ENCODE peak calls at places on chromosomes 7 and 10, in nine cellular contexts. B is astrocyte; R is CD4-positive, alpha-beta T cell; H is A549; F is tibial artery; T is left lung; V is mammary epithelial cell; A is ovary; O is psoas muscle. W is an unnamed sample.

GRCh38 chr7:66043681-66044497 is 31.7 kb upstream of the ASL start:
- DNase-seq in H (no peak), R (peak; percentile 6), F (peak; percentile 25), B (peak; percentile 20), A (peak; percentile 31), V (no peak), O (peak; percentile 83), T (peak; percentile 92), W (no peak)

GRCh38 chr7:98280791-98281756 is at the start of gene BRI3:
- DNase-seq in H (peak; percentile 90), F (peak; percentile 86), A (peak; percentile 92), B (peak; percentile 59), O (peak; percentile 95), R (peak; percentile 97), T (peak; percentile 96), V (peak; percentile 78), W (peak; percentile 84)

GRCh38 chr10:35433851-35434426 is 97.6 kb downstream of the CCNY start:
- DNase-seq in O (no peak), B (peak; percentile 96), A (no peak), R (no peak), T (no peak), V (peak; percentile 75), H (no peak), F (no peak), W (no peak)

GRCh38 chr7:44063894-44064651 is 1.3 kb downstream of the PGAM2 start:
- DNase-seq in V (no peak), F (peak; percentile 19), B (no peak), O (peak; percentile 66), R (no peak), T (peak; percentile 57), H (no peak), A (no peak), W (peak; percentile 21)

GRCh38 chr7:129271500-129272355 is 46.9 kb downstream of the AHCYL2 start:
- DNase-seq in V (peak; percentile 54), R (peak; percentile 42), T (no peak), H (peak; percentile 71), A (no peak), B (peak; percentile 10), O (no peak), F (peak; percentile 29), W (no peak)

GRCh38 chr7:155580367-155580766 is 34.0 kb upstream of the CNPY1 start:
- DNase-seq in R (no peak), H (no peak), B (no peak), O (no peak), F (no peak), A (no peak), V (peak; percentile 59), T (no peak), W (no peak)

GRCh38 chr7:36650766-36651310 is 73.5 kb downstream of the AOAH start:
- DNase-seq in V (no peak), O (no peak), F (no peak), A (no peak), T (no peak), B (no peak), H (no peak), R (no peak), W (no peak)

GRCh38 chr7:4144171-4144701 is 537.9 kb upstream of the FOXK1 start:
- DNase-seq in H (no peak), V (no peak), O (no peak), R (no peak), B (no peak), A (no peak), T (no peak), F (no peak), W (no peak)

GRCh38 chr7:138902156-138902555 is 79.0 kb downstream of the KIAA1549 start:
- DNase-seq in B (no peak), T (no peak), R (no peak), H (no peak), V (no peak), F (no peak), A (no peak), O (no peak), W (no peak)

GRCh38 chr10:71255817-71256660 is 43.7 kb downstream of the UNC5B start:
- DNase-seq in R (no peak), O (peak; percentile 73), B (peak; percentile 91), V (peak; percentile 64), F (peak; percentile 57), H (no peak), A (peak; percentile 47), T (no peak), W (no peak)

GRCh38 chr10:84310470-84310869 is 17.9 kb upstream of the CCSER2 start:
- DNase-seq in O (no peak), H (peak; percentile 33), R (no peak), F (no peak), V (no peak), A (no peak), B (peak; percentile 72), T (no peak), W (no peak)

GRCh38 chr7:70693300-70693689 is 438.6 kb upstream of the GALNT17 start:
- DNase-seq in A (peak; percentile 41), T (no peak), F (peak; percentile 37), V (no peak), O (no peak), H (peak; percentile 11), R (no peak), B (peak; percentile 64), W (no peak)

GRCh38 chr10:130427216-130427722 is 291.1 kb downstream of the GLRX3 start:
- DNase-seq in R (no peak), V (no peak), H (no peak), T (no peak), B (no peak), A (no peak), O (no peak), F (no peak), W (no peak)

GRCh38 chr10:11011966-11012365 is 5.7 kb upstream of the CELF2 start:
- DNase-seq in A (no peak), V (no peak), H (no peak), F (no peak), B (no peak), T (no peak), R (no peak), O (no peak), W (no peak)

GRCh38 chr10:74669210-74669609 is 157.2 kb upstream of the KAT6B start:
- DNase-seq in B (no peak), V (no peak), O (no peak), A (no peak), F (no peak), H (no peak), T (no peak), R (no peak), W (no peak)

GRCh38 chr10:95430231-95430951 is 130.8 kb downstream of the SORBS1 start:
- DNase-seq in A (peak; percentile 64), O (no peak), B (no peak), F (no peak), H (peak; percentile 58), T (no peak), R (peak; percentile 16), V (peak; percentile 62), W (no peak)

GRCh38 chr10:110433740-110434139 is 64.0 kb upstream of the DUSP5 start:
- DNase-seq in F (no peak), V (no peak), T (no peak), H (no peak), B (no peak), A (no peak), O (peak; percentile 47), R (no peak), W (no peak)

GRCh38 chr10:5888843-5889623 is 660 bp downstream of the ANKRD16 start:
- DNase-seq in T (peak; percentile 87), F (no peak), V (peak; percentile 32), H (peak; percentile 32), B (peak; percentile 21), R (peak; percentile 25), A (peak; percentile 31), O (peak; percentile 59), W (peak; percentile 21)

GRCh38 chr7:9600974-9601373 is 1167.6 kb downstream of the NXPH1 start:
- DNase-seq in R (no peak), O (no peak), T (no peak), F (no peak), A (no peak), V (no peak), B (no peak), H (peak; percentile 2), W (no peak)

GRCh38 chr10:102398172-102399020 is 2.9 kb downstream of the NFKB2 start:
- DNase-seq in H (no peak), O (no peak), F (no peak), R (no peak), V (no peak), A (no peak), B (no peak), T (no peak), W (no peak)

GRCh38 chr10:112631501-112632410 is 184.7 kb downstream of the VTI1A start:
- DNase-seq in A (no peak), V (peak; percentile 90), T (no peak), B (no peak), F (no peak), O (no peak), R (no peak), H (no peak), W (no peak)

GRCh38 chr7:136528329-136528728 is 340.1 kb upstream of the CHRM2 start:
- DNase-seq in A (no peak), T (no peak), F (no peak), V (peak; percentile 26), H (peak; percentile 2), O (no peak), R (no peak), B (peak; percentile 90), W (no peak)

GRCh38 chr10:97651773-97652172 is 11.3 kb downstream of the PI4K2A start:
- DNase-seq in R (no peak), H (peak; percentile 43), V (peak; percentile 98), O (no peak), F (no peak), B (no peak), A (no peak), T (no peak), W (no peak)

GRCh38 chr10:77111611-77112550 is 525.7 kb downstream of the KCNMA1 start:
- DNase-seq in T (no peak), A (no peak), O (no peak), H (peak; percentile 76), F (no peak), B (peak; percentile 95), V (peak; percentile 66), R (no peak), W (no peak)
- TF ChIP-seq CTCF in T (peak; percentile 77), A (peak; percentile 69), O (peak; percentile 67), H (peak; percentile 89), F (peak; percentile 78), B (peak; percentile 95), V (peak; percentile 76), R (peak; percentile 86), W (peak; percentile 76)

GRCh38 chr10:132492323-132493035 is 45.1 kb upstream of the INPP5A start:
- DNase-seq in T (peak; percentile 48), A (peak; percentile 73), H (no peak), R (no peak), O (peak; percentile 76), B (no peak), F (no peak), V (no peak), W (no peak)
- H3K27ac ChIP-seq in T (no peak overlapping the region), A (no peak overlapping the region), H (no peak overlapping the region), R (no peak overlapping the region), O (no peak overlapping the region), B (no peak overlapping the region), F (no peak overlapping the region), V (no peak overlapping the region), W (no peak overlapping the region)

GRCh38 chr7:24982917-24983316 is 2.9 kb upstream of the OSBPL3 start:
- DNase-seq in V (no peak), H (peak; percentile 45), F (no peak), A (no peak), T (no peak), B (no peak), R (no peak), O (no peak), W (no peak)
- TF ChIP-seq CTCF in V (peak; percentile 47), H (peak; percentile 44), F (no peak), A (no peak), T (no peak), B (no peak), R (no peak), O (no peak), W (no peak)

GRCh38 chr7:133051719-133052118 is 30.2 kb downstream of the CHCHD3 start:
- DNase-seq in O (no peak), A (no peak), B (no peak), T (no peak), R (no peak), V (no peak), H (no peak), F (no peak), W (no peak)
- H3K27ac ChIP-seq in O (peak overlapping the region; percentile 76), A (no peak overlapping the region), B (peak overlapping the region; percentile 93), T (no peak overlapping the region), R (no peak overlapping the region), V (no peak overlapping the region), H (no peak overlapping the region), F (peak overlapping the region; percentile 72), W (no peak overlapping the region)